ENCODE peak calls at places on chromosomes 2 and 18, in eight cellular contexts. One of them, this sample, is unnamed.

GRCh38 chr18:8121942-8122480 is 487.2 kb upstream of the RAB12 start:
- DNase-seq in fibroblast of lung: peak
- DNase-seq in endodermal cell: peak
- DNase-seq in HCT116: peak
- DNase-seq in SK-N-SH: no peak
- DNase-seq in H9: no peak
- DNase-seq in neural progenitor cell: no peak
- DNase-seq in mammary epithelial cell: peak
- DNase-seq in this sample: no peak

GRCh38 chr18:8794133-8794986 is 89.0 kb downstream of the MTCL1 start:
- DNase-seq in H9: no peak
- DNase-seq in SK-N-SH: peak
- DNase-seq in HCT116: peak
- DNase-seq in endodermal cell: no peak
- DNase-seq in neural progenitor cell: no peak
- DNase-seq in fibroblast of lung: peak
- DNase-seq in mammary epithelial cell: peak
- DNase-seq in this sample: no peak

GRCh38 chr18:52343138-52343537 is 3.1 kb downstream of the DCC start:
- DNase-seq in endodermal cell: no peak
- DNase-seq in fibroblast of lung: peak
- DNase-seq in mammary epithelial cell: no peak
- DNase-seq in SK-N-SH: peak
- DNase-seq in H9: no peak
- DNase-seq in HCT116: no peak
- DNase-seq in neural progenitor cell: peak
- DNase-seq in this sample: no peak

GRCh38 chr2:54041135-54041534 is 70.3 kb upstream of the PSME4 start:
- DNase-seq in endodermal cell: no peak
- DNase-seq in neural progenitor cell: no peak
- DNase-seq in fibroblast of lung: peak
- DNase-seq in HCT116: no peak
- DNase-seq in mammary epithelial cell: peak
- DNase-seq in SK-N-SH: no peak
- DNase-seq in H9: no peak
- DNase-seq in this sample: no peak

GRCh38 chr2:171923206-171923605 is 945 bp downstream of the HAT1 start:
- DNase-seq in HCT116: peak
- DNase-seq in neural progenitor cell: no peak
- DNase-seq in H9: no peak
- DNase-seq in endodermal cell: no peak
- DNase-seq in SK-N-SH: no peak
- DNase-seq in fibroblast of lung: peak
- DNase-seq in mammary epithelial cell: peak
- DNase-seq in this sample: peak

GRCh38 chr2:237254369-237254861 is 159.5 kb downstream of the COL6A3 start:
- DNase-seq in fibroblast of lung: peak
- DNase-seq in mammary epithelial cell: no peak
- DNase-seq in neural progenitor cell: no peak
- DNase-seq in H9: no peak
- DNase-seq in HCT116: no peak
- DNase-seq in SK-N-SH: no peak
- DNase-seq in endodermal cell: no peak
- DNase-seq in this sample: no peak

GRCh38 chr2:74250189-74250631 is 51.8 kb downstream of the MTHFD2 start:
- DNase-seq in SK-N-SH: peak
- DNase-seq in mammary epithelial cell: peak
- DNase-seq in endodermal cell: peak
- DNase-seq in H9: peak
- DNase-seq in HCT116: peak
- DNase-seq in fibroblast of lung: peak
- DNase-seq in neural progenitor cell: peak
- DNase-seq in this sample: peak

GRCh38 chr2:17460401-17461086 is 57.7 kb downstream of the RAD51AP2 start:
- DNase-seq in HCT116: no peak
- DNase-seq in neural progenitor cell: no peak
- DNase-seq in H9: no peak
- DNase-seq in fibroblast of lung: no peak
- DNase-seq in endodermal cell: no peak
- DNase-seq in SK-N-SH: no peak
- DNase-seq in mammary epithelial cell: no peak
- DNase-seq in this sample: no peak

GRCh38 chr2:70607121-70607551 is 53.5 kb upstream of the TGFA start:
- DNase-seq in HCT116: no peak
- DNase-seq in neural progenitor cell: no peak
- DNase-seq in H9: no peak
- DNase-seq in mammary epithelial cell: peak
- DNase-seq in endodermal cell: no peak
- DNase-seq in SK-N-SH: no peak
- DNase-seq in fibroblast of lung: peak
- DNase-seq in this sample: no peak

GRCh38 chr2:183028108-183028507 is 10.1 kb downstream of the NCKAP1 start:
- DNase-seq in neural progenitor cell: no peak
- DNase-seq in endodermal cell: no peak
- DNase-seq in fibroblast of lung: no peak
- DNase-seq in HCT116: no peak
- DNase-seq in H9: no peak
- DNase-seq in SK-N-SH: no peak
- DNase-seq in mammary epithelial cell: no peak
- DNase-seq in this sample: no peak

GRCh38 chr2:128358941-128359731 is 40.5 kb upstream of the HS6ST1 start:
- DNase-seq in neural progenitor cell: no peak
- DNase-seq in mammary epithelial cell: no peak
- DNase-seq in fibroblast of lung: no peak
- DNase-seq in endodermal cell: peak
- DNase-seq in HCT116: no peak
- DNase-seq in SK-N-SH: no peak
- DNase-seq in H9: no peak
- DNase-seq in this sample: no peak

GRCh38 chr2:168545439-168546082 is 89.5 kb downstream of the CERS6 start:
- DNase-seq in endodermal cell: no peak
- DNase-seq in SK-N-SH: no peak
- DNase-seq in neural progenitor cell: peak
- DNase-seq in mammary epithelial cell: peak
- DNase-seq in HCT116: peak
- DNase-seq in fibroblast of lung: peak
- DNase-seq in H9: no peak
- DNase-seq in this sample: no peak

GRCh38 chr2:197920088-197920487 is 115.7 kb downstream of the PLCL1 start:
- DNase-seq in HCT116: no peak
- DNase-seq in H9: no peak
- DNase-seq in SK-N-SH: no peak
- DNase-seq in neural progenitor cell: no peak
- DNase-seq in mammary epithelial cell: no peak
- DNase-seq in endodermal cell: no peak
- DNase-seq in fibroblast of lung: no peak
- DNase-seq in this sample: no peak

GRCh38 chr18:5515007-5515744 is 28.6 kb downstream of the EPB41L3 start:
- DNase-seq in mammary epithelial cell: no peak
- DNase-seq in fibroblast of lung: no peak
- DNase-seq in SK-N-SH: no peak
- DNase-seq in endodermal cell: no peak
- DNase-seq in HCT116: no peak
- DNase-seq in neural progenitor cell: no peak
- DNase-seq in H9: no peak
- DNase-seq in this sample: no peak

GRCh38 chr18:58097127-58097906 is 53.3 kb downstream of the NEDD4L start:
- DNase-seq in fibroblast of lung: peak
- DNase-seq in endodermal cell: no peak
- DNase-seq in H9: no peak
- DNase-seq in SK-N-SH: peak
- DNase-seq in HCT116: no peak
- DNase-seq in mammary epithelial cell: no peak
- DNase-seq in neural progenitor cell: no peak
- DNase-seq in this sample: no peak

GRCh38 chr2:57906152-57906732 is 140.4 kb upstream of the VRK2 start:
- DNase-seq in mammary epithelial cell: peak
- DNase-seq in HCT116: no peak
- DNase-seq in H9: no peak
- DNase-seq in endodermal cell: no peak
- DNase-seq in fibroblast of lung: peak
- DNase-seq in neural progenitor cell: peak
- DNase-seq in SK-N-SH: peak
- DNase-seq in this sample: no peak

GRCh38 chr2:31467426-31467825 is 52.9 kb upstream of the XDH start:
- DNase-seq in mammary epithelial cell: peak
- DNase-seq in neural progenitor cell: peak
- DNase-seq in endodermal cell: no peak
- DNase-seq in fibroblast of lung: no peak
- DNase-seq in HCT116: no peak
- DNase-seq in SK-N-SH: no peak
- DNase-seq in H9: no peak
- DNase-seq in this sample: no peak

GRCh38 chr2:19474128-19474527 is 115.7 kb upstream of the OSR1 start:
- DNase-seq in fibroblast of lung: peak
- DNase-seq in neural progenitor cell: no peak
- DNase-seq in H9: no peak
- DNase-seq in HCT116: no peak
- DNase-seq in endodermal cell: no peak
- DNase-seq in SK-N-SH: no peak
- DNase-seq in mammary epithelial cell: peak
- DNase-seq in this sample: peak

GRCh38 chr18:23992941-23993280 is 21.6 kb upstream of the TTC39C start:
- DNase-seq in H9: no peak
- DNase-seq in fibroblast of lung: no peak
- DNase-seq in SK-N-SH: no peak
- DNase-seq in neural progenitor cell: no peak
- DNase-seq in endodermal cell: no peak
- DNase-seq in HCT116: no peak
- DNase-seq in mammary epithelial cell: no peak
- DNase-seq in this sample: no peak

GRCh38 chr2:158060862-158061435 is 40.7 kb upstream of the UPP2 start:
- DNase-seq in H9: no peak
- DNase-seq in endodermal cell: peak
- DNase-seq in neural progenitor cell: no peak
- DNase-seq in fibroblast of lung: peak
- DNase-seq in SK-N-SH: no peak
- DNase-seq in HCT116: peak
- DNase-seq in mammary epithelial cell: no peak
- DNase-seq in this sample: no peak

GRCh38 chr18:9614401-9615279 is at the start of gene PPP4R1:
- DNase-seq in neural progenitor cell: peak
- DNase-seq in HCT116: no peak
- DNase-seq in SK-N-SH: peak
- DNase-seq in fibroblast of lung: peak
- DNase-seq in endodermal cell: peak
- DNase-seq in H9: peak
- DNase-seq in mammary epithelial cell: peak
- DNase-seq in this sample: peak

GRCh38 chr2:218168635-218169462 is 2.1 kb upstream of the CXCR1 start:
- DNase-seq in H9: peak
- DNase-seq in mammary epithelial cell: no peak
- DNase-seq in SK-N-SH: peak
- DNase-seq in HCT116: peak
- DNase-seq in neural progenitor cell: peak
- DNase-seq in endodermal cell: peak
- DNase-seq in fibroblast of lung: peak
- DNase-seq in this sample: peak

GRCh38 chr2:33230877-33231276 is 245.6 kb upstream of the RASGRP3 start:
- DNase-seq in SK-N-SH: no peak
- DNase-seq in endodermal cell: no peak
- DNase-seq in H9: no peak
- DNase-seq in mammary epithelial cell: no peak
- DNase-seq in fibroblast of lung: peak
- DNase-seq in HCT116: no peak
- DNase-seq in neural progenitor cell: no peak
- DNase-seq in this sample: no peak

GRCh38 chr2:225122582-225123486 is 80.6 kb upstream of the DOCK10 start:
- DNase-seq in fibroblast of lung: no peak
- DNase-seq in H9: no peak
- DNase-seq in endodermal cell: no peak
- DNase-seq in neural progenitor cell: peak
- DNase-seq in mammary epithelial cell: no peak
- DNase-seq in SK-N-SH: peak
- DNase-seq in HCT116: no peak
- DNase-seq in this sample: peak
- TF ChIP-seq CTCF in fibroblast of lung: peak
- TF ChIP-seq CTCF in H9: peak
- TF ChIP-seq CTCF in endodermal cell: peak
- TF ChIP-seq CTCF in neural progenitor cell: peak
- TF ChIP-seq CTCF in mammary epithelial cell: peak
- TF ChIP-seq CTCF in SK-N-SH: peak
- TF ChIP-seq CTCF in HCT116: peak
- TF ChIP-seq CTCF in this sample: peak

DNA sequence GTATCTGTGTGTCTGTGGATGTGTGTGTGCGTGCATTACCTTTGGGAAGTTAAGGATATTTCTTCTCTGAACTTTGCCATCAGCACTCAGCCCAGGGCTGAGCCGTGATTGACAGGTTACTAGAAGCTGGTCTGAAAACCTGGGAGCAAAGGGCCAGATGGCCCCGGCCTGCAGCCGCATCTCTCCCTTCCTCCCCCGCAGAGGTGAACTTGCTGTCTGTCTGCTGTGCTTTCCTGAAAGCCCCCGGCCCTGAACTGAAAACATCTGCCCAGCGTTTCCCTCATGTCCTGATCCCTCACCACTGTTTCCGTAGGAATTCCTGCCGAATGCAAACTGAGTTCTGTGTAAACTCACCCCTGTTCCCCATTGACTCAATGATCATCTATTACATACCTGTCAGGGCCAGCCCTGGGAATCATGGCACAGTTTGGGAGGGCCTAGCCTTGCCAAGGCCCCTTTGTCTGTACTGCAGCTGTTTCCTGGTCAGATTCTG is 45.8 kb downstream of the MYCN start:
- DNase-seq in mammary epithelial cell: no peak
- DNase-seq in SK-N-SH: peak
- DNase-seq in fibroblast of lung: no peak
- DNase-seq in endodermal cell: peak
- DNase-seq in neural progenitor cell: no peak
- DNase-seq in H9: no peak
- DNase-seq in HCT116: no peak
- DNase-seq in this sample: no peak
- H3K9ac ChIP-seq in mammary epithelial cell: no peak
- H3K9ac ChIP-seq in SK-N-SH: no peak
- H3K9ac ChIP-seq in fibroblast of lung: no peak
- H3K9ac ChIP-seq in endodermal cell: no peak
- H3K9ac ChIP-seq in neural progenitor cell: no peak
- H3K9ac ChIP-seq in H9: no peak
- H3K9ac ChIP-seq in HCT116: no peak
- H3K9ac ChIP-seq in this sample: no peak

DNA sequence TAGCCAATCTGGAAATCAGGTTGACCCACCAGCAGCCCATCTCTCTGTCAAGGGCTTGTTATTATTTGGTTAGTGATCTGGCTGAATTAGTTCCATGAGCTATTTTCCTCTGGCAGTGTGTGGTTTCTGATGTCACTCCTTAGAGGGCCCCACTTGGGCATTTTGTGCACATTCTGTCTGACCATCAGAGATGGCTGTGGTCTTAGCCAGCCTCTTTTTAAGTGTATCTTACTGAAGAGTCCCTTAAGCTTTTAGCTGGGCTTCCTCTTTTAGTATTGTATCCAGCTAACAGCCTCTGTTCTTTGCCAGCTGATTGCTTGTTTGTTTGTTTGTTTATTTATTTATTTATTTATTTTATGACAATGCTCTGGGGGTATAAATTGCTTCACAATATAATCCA is 951.1 kb upstream of the CNTNAP5 start:
- DNase-seq in H9: no peak
- DNase-seq in neural progenitor cell: no peak
- DNase-seq in SK-N-SH: no peak
- DNase-seq in mammary epithelial cell: no peak
- DNase-seq in endodermal cell: no peak
- DNase-seq in fibroblast of lung: peak
- DNase-seq in HCT116: no peak
- DNase-seq in this sample: no peak
- TF ChIP-seq CTCF in H9: no peak
- TF ChIP-seq CTCF in neural progenitor cell: no peak
- TF ChIP-seq CTCF in SK-N-SH: no peak
- TF ChIP-seq CTCF in mammary epithelial cell: no peak
- TF ChIP-seq CTCF in endodermal cell: no peak
- TF ChIP-seq CTCF in fibroblast of lung: no peak
- TF ChIP-seq CTCF in HCT116: no peak
- TF ChIP-seq CTCF in this sample: no peak

GRCh38 chr2:152200101-152200500 is 24.5 kb upstream of the STAM2 start:
- DNase-seq in fibroblast of lung: peak
- DNase-seq in HCT116: no peak
- DNase-seq in mammary epithelial cell: no peak
- DNase-seq in endodermal cell: no peak
- DNase-seq in SK-N-SH: no peak
- DNase-seq in H9: no peak
- DNase-seq in neural progenitor cell: no peak
- DNase-seq in this sample: no peak
- H3K9ac ChIP-seq in fibroblast of lung: no peak
- H3K9ac ChIP-seq in HCT116: no peak
- H3K9ac ChIP-seq in mammary epithelial cell: no peak
- H3K9ac ChIP-seq in endodermal cell: no peak
- H3K9ac ChIP-seq in SK-N-SH: peak
- H3K9ac ChIP-seq in H9: no peak
- H3K9ac ChIP-seq in neural progenitor cell: no peak
- H3K9ac ChIP-seq in this sample: no peak